ENCODE peak calls at places on chromosomes 1 and 21, in five cellular contexts. W, R, V, K and G are unnamed samples.
A peak's percentile ranks its signal among the peaks of the same experiment; 100 is the strongest.

GRCh38 chr1:233509596-233509995 is 104.3 kb upstream of the KCNK1 start:
- DNase-seq in W (no peak), R (no peak), V (no peak), K (no peak), G (no peak)

GRCh38 chr1:202858306-202858705 is 30.6 kb downstream of the RABIF start:
- DNase-seq in W (peak; percentile 82), R (no peak), V (no peak), K (no peak), G (no peak)

GRCh38 chr1:89633745-89634625 is 1.1 kb downstream of the LRRC8C start:
- DNase-seq in W (no peak), R (no peak), V (peak; percentile 26), K (no peak), G (peak; percentile 51)

GRCh38 chr1:114561333-114561732 is 20.1 kb downstream of the BCAS2 start:
- DNase-seq in W (no peak), R (no peak), V (no peak), K (no peak), G (no peak)

GRCh38 chr21:31772674-31773555 is 41.0 kb upstream of the SCAF4 start:
- DNase-seq in W (no peak), R (no peak), V (no peak), K (no peak), G (no peak)

GRCh38 chr1:45608475-45609156 is 15.2 kb downstream of the CCDC17 start:
- DNase-seq in W (no peak), R (no peak), V (no peak), K (no peak), G (no peak)

GRCh38 chr1:26288311-26288941 is 8.5 kb downstream of the SH3BGRL3 start:
- DNase-seq in W (peak; percentile 53), R (no peak), V (peak; percentile 51), K (no peak), G (no peak)

GRCh38 chr1:235821361-235821981 is 45.2 kb downstream of the LYST start:
- DNase-seq in W (no peak), R (no peak), V (no peak), K (no peak), G (peak; percentile 82)

GRCh38 chr1:52668711-52669110 is 29.4 kb downstream of the COA7 start:
- DNase-seq in W (no peak), R (no peak), V (no peak), K (no peak), G (no peak)

GRCh38 chr1:186188736-186189135 is 186.3 kb downstream of the TPR start:
- DNase-seq in W (no peak), R (no peak), V (no peak), K (no peak), G (no peak)

GRCh38 chr1:77489910-77490309 is 192.5 kb downstream of the ZZZ3 start:
- DNase-seq in W (no peak), R (no peak), V (no peak), K (no peak), G (no peak)

GRCh38 chr1:97599447-97599846 is 321.4 kb downstream of the DPYD start:
- DNase-seq in W (no peak), R (no peak), V (no peak), K (no peak), G (no peak)

GRCh38 chr1:214199585-214199984 is 81.4 kb upstream of the SMYD2 start:
- DNase-seq in W (no peak), R (no peak), V (no peak), K (no peak), G (no peak)

GRCh38 chr1:226938903-226939438 is 1.1 kb upstream of the COQ8A start:
- DNase-seq in W (no peak), R (no peak), V (no peak), K (peak; percentile 46), G (no peak)

GRCh38 chr1:169630006-169630405 is at the start of gene SELP:
- DNase-seq in W (no peak), R (no peak), V (no peak), K (no peak), G (no peak)

GRCh38 chr1:42913426-42914091 is 45.1 kb downstream of the SLC2A1 start:
- DNase-seq in W (no peak), R (no peak), V (peak; percentile 73), K (peak; percentile 84), G (no peak)

GRCh38 chr1:61011514-61012263 is 70.7 kb upstream of the NFIA start:
- DNase-seq in W (no peak), R (no peak), V (no peak), K (no peak), G (no peak)

GRCh38 chr1:228782662-228783414 is 47.6 kb downstream of the RHOU start:
- DNase-seq in W (peak; percentile 54), R (no peak), V (peak; percentile 80), K (peak; percentile 80), G (peak; percentile 21)

GRCh38 chr1:230091473-230092231 is 24.6 kb downstream of the GALNT2 start:
- DNase-seq in W (no peak), R (no peak), V (no peak), K (no peak), G (peak; percentile 34)

GRCh38 chr1:230084408-230085177 is 17.6 kb downstream of the GALNT2 start:
- DNase-seq in W (peak; percentile 63), R (no peak), V (no peak), K (peak; percentile 59), G (peak; percentile 98)

GRCh38 chr1:89065077-89065868 is at the start of gene GBP1:
- DNase-seq in W (no peak), R (no peak), V (no peak), K (peak; percentile 22), G (no peak)

GRCh38 chr1:7690496-7691182 is 80.5 kb upstream of the VAMP3 start:
- DNase-seq in W (no peak), R (no peak), V (no peak), K (no peak), G (no peak)

GRCh38 chr1:67338642-67339041 is 31.0 kb downstream of the IL12RB2 start:
- DNase-seq in W (no peak), R (no peak), V (no peak), K (no peak), G (no peak)

GRCh38 chr1:155226910-155227260 is 18.4 kb downstream of the MTX1 start:
- DNase-seq in W (peak; percentile 77), R (no peak), V (peak; percentile 61), K (peak; percentile 38), G (peak; percentile 86)

GRCh38 chr1:88892146-88892877 is 945 bp upstream of the GTF2B start:
- DNase-seq in W (no peak), R (no peak), V (no peak), K (peak; percentile 97), G (no peak)

GRCh38 chr1:151972533-151973270 is 21.0 kb downstream of the S100A10 start:
- DNase-seq in W (no peak), R (no peak), V (peak; percentile 79), K (no peak), G (peak; percentile 67)

GRCh38 chr1:8026153-8026975 is at the start of gene ERRFI1:
- DNase-seq in W (peak; percentile 98), R (peak; percentile 74), V (peak; percentile 94), K (peak; percentile 86), G (peak; percentile 95)

GRCh38 chr1:9388628-9389184 is 96.0 kb downstream of the SPSB1 start:
- DNase-seq in W (peak; percentile 82), R (no peak), V (no peak), K (no peak), G (no peak)

GRCh38 chr1:235402457-235403200 is 35.4 kb downstream of the TBCE start:
- DNase-seq in W (no peak), R (no peak), V (no peak), K (peak; percentile 62), G (peak; percentile 89)

GRCh38 chr1:187840557-187840956 is 1011.8 kb downstream of the PLA2G4A start:
- DNase-seq in W (no peak), R (no peak), V (no peak), K (no peak), G (no peak)

DNA sequence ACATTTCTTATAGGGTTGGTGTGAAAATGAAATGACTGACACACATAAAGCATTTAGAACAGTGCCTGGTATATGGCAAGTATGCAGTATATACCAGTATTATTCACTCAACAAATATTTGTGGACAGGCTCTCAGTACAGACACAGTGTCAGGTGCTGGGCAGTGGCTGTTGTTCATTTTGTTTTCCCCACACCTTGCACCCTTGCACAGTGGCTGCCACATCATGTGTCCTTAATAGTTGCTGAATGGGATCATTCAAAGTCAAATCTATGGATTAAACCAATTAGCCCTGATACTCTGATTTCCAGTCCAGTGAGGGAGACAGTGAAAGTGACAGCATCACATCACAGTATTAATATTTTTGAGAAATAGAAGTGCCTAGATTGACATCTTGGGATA is 2.4 kb downstream of the SLAMF1 start:
- DNase-seq in W (no peak), R (no peak), V (no peak), K (no peak), G (no peak)
- H3K27me3 ChIP-seq in W (no peaks in the 10 kb centered on the region), R (no peaks in the 10 kb centered on the region), V (no peaks in the 10 kb centered on the region), K (peaks cover 3% of the 10 kb centered on the region), G (peaks cover 7% of the 10 kb centered on the region)

GRCh38 chr1:107936498-107937481 is 28.2 kb downstream of the VAV3 start:
- DNase-seq in W (no peak), R (no peak), V (no peak), K (no peak), G (peak; percentile 74)
- H3K4me1 ChIP-seq in W (no peaks in the 10 kb centered on the region), R (peaks cover 35% of the 10 kb centered on the region), V (no peaks in the 10 kb centered on the region), K (no peaks in the 10 kb centered on the region), G (peaks cover 10% of the 10 kb centered on the region)

GRCh38 chr1:59294423-59294822 is 2.5 kb upstream of the FGGY start:
- DNase-seq in W (no peak), R (no peak), V (no peak), K (no peak), G (no peak)

GRCh38 chr1:59293849-59294248 is 3.0 kb upstream of the FGGY start:
- DNase-seq in W (no peak), R (no peak), V (no peak), K (no peak), G (no peak)

GRCh38 chr1:59296358-59297256 is at the start of gene FGGY:
- DNase-seq in W (peak; percentile 99), R (peak; percentile 69), V (peak; percentile 97), K (peak; percentile 96), G (peak; percentile 98)

GRCh38 chr1:59298178-59298583 is 1.3 kb downstream of the FGGY start:
- DNase-seq in W (peak; percentile 58), R (no peak), V (no peak), K (no peak), G (no peak)

GRCh38 chr1:59295603-59296002 is 1.3 kb upstream of the FGGY start:
- DNase-seq in W (no peak), R (no peak), V (no peak), K (no peak), G (no peak)
- H3K27ac ChIP-seq in W (peak overlapping the region; percentile 95), R (no peak overlapping the region), V (peak overlapping the region; percentile 99), K (peak overlapping the region; percentile 93), G (no peak overlapping the region)

GRCh38 chr1:18714404-18715175 is 83.9 kb downstream of the PAX7 start:
- DNase-seq in W (no peak), R (no peak), V (no peak), K (no peak), G (no peak)
- H3K27me3 ChIP-seq in W (peaks cover 17% of the 10 kb centered on the region), R (peaks cover 9% of the 10 kb centered on the region), V (peaks cover 28% of the 10 kb centered on the region), K (peaks cover 85% of the 10 kb centered on the region), G (peaks cover 76% of the 10 kb centered on the region)